ENCODE peak calls at places on chromosomes 16 and 17, in eight cellular contexts. P, O, U, T, Y, R, F and M are unnamed samples.

GRCh38 chr17:79113699-79114098 is 39.1 kb downstream of the ENGASE start:
- DNase-seq in F (no peak), R (no peak), T (no peak), U (no peak), Y (no peak), O (no peak), P (no peak), M (no peak)

GRCh38 chr16:8848939-8849391 is 19.8 kb downstream of the CARHSP1 start:
- DNase-seq in U (peak; percentile 84), F (peak; percentile 62), R (no peak), O (no peak), P (no peak), T (no peak), Y (no peak), M (no peak)

GRCh38 chr17:13044713-13045112 is 26.9 kb upstream of the ELAC2 start:
- DNase-seq in R (no peak), Y (no peak), U (no peak), F (no peak), O (no peak), P (no peak), T (no peak), M (no peak)

GRCh38 chr16:8678068-8678927 is 3.9 kb downstream of the ABAT start:
- DNase-seq in P (no peak), Y (no peak), R (no peak), F (peak; percentile 36), T (no peak), O (no peak), U (peak; percentile 30), M (no peak)

GRCh38 chr16:29820730-29821662 is 734 bp downstream of the MVP start:
- DNase-seq in R (no peak), P (no peak), U (peak; percentile 44), T (peak; percentile 77), F (no peak), Y (no peak), O (peak; percentile 63), M (no peak)

GRCh38 chr16:80375973-80376372 is 164.8 kb upstream of the DYNLRB2 start:
- DNase-seq in U (peak; percentile 5), F (no peak), T (no peak), R (no peak), P (no peak), Y (no peak), O (no peak), M (no peak)

GRCh38 chr17:81365148-81365600 is 30.1 kb upstream of the BAHCC1 start:
- DNase-seq in R (no peak), O (peak; percentile 70), F (no peak), Y (peak; percentile 66), U (peak; percentile 73), T (no peak), P (no peak), M (no peak)

GRCh38 chr16:11205065-11205699 is 50.8 kb downstream of the SOCS1 start:
- DNase-seq in O (no peak), T (no peak), Y (no peak), F (no peak), P (no peak), U (no peak), R (no peak), M (no peak)

GRCh38 chr16:1093284-1094123 is 2.5 kb downstream of the C1QTNF8 start:
- DNase-seq in R (no peak), Y (no peak), T (peak; percentile 33), U (peak; percentile 11), P (no peak), O (no peak), F (no peak), M (no peak)

GRCh38 chr17:41695954-41696720 is 7.5 kb downstream of the EIF1 start:
- DNase-seq in U (peak; percentile 79), O (peak; percentile 65), Y (peak; percentile 68), P (peak; percentile 84), T (peak; percentile 85), F (no peak), R (peak; percentile 73), M (peak; percentile 51)

GRCh38 chr16:14455577-14455976 is 174.5 kb downstream of the PARN start:
- DNase-seq in U (peak; percentile 77), F (peak; percentile 8), Y (no peak), R (no peak), P (no peak), O (no peak), T (no peak), M (no peak)

GRCh38 chr17:4802228-4802627 is at the start of gene C17orf114:
- DNase-seq in Y (no peak), R (no peak), P (no peak), O (no peak), F (no peak), T (no peak), U (no peak), M (no peak)